ENCODE peak calls at places on chromosomes 4 and X, in ten cellular contexts. E is activated CD4-positive, alpha-beta memory T cell treated with anti-CD3 and anti-CD28 coated beads, Interleukin-2, amount 10 ng/mL, durations not matched to agents 7 days and 5 days; X is stomach; T is globus pallidus; I is endothelial cell; W is lung; Z is pancreas; U is fibroblast of pulmonary artery; P is NK-92 treated with Interleukin-12 subunit alpha and Interleukin-12 subunit beta, amount 100 ng/mL, for 24 hours; K is HEK293T. O is an unnamed sample.

GRCh38 chr4:36485885-36486284 is 204.5 kb downstream of the DTHD1 start:
- DNase-seq in E (no peak), X (no peak), T (no peak), I (no peak), W (no peak), Z (no peak), U (no peak), P (no peak), K (no peak), O (no peak)

GRCh38 chr4:102493794-102494193 is 7.4 kb upstream of the NFKB1 start:
- DNase-seq in E (no peak), X (peak; percentile 40), T (no peak), I (no peak), W (no peak), Z (no peak), U (no peak), P (no peak), K (no peak), O (no peak)

GRCh38 chr4:100190643-100191600 is 654 bp upstream of the DDIT4L start:
- DNase-seq in E (no peak), X (no peak), T (no peak), I (peak; percentile 4), W (no peak), Z (no peak), U (peak; percentile 51), P (no peak), K (no peak), O (no peak)

GRCh38 chrX:4932790-4933189 is 1219.3 kb upstream of the PRKX start:
- DNase-seq in E (no peak), X (no peak), T (no peak), I (no peak), W (no peak), Z (no peak), U (no peak), P (no peak), K (no peak), O (no peak)

GRCh38 chr4:67751260-67751659 is 2.9 kb downstream of the GNRHR start:
- DNase-seq in E (no peak), X (no peak), T (no peak), I (no peak), W (no peak), Z (no peak), U (peak; percentile 4), P (no peak), K (no peak), O (no peak)

GRCh38 chrX:128975716-128976115 is 547.6 kb downstream of the SMARCA1 start:
- DNase-seq in E (no peak), X (peak; percentile 51), T (peak; percentile 4), I (peak; percentile 59), W (no peak), Z (peak; percentile 46), U (peak; percentile 0), P (peak; percentile 0), K (peak; percentile 70), O (peak; percentile 38)

GRCh38 chr4:56575820-56576429 is 70.3 kb downstream of the ARL9 start:
- DNase-seq in E (no peak), X (no peak), T (peak; percentile 0), I (no peak), W (no peak), Z (no peak), U (peak; percentile 70), P (no peak), K (peak; percentile 22), O (no peak)

GRCh38 chr4:108611360-108611759 is 9.0 kb upstream of the RPL34 start:
- DNase-seq in E (no peak), X (no peak), T (peak; percentile 50), I (no peak), W (no peak), Z (no peak), U (peak; percentile 63), P (no peak), K (no peak), O (no peak)

GRCh38 chr4:76879731-76880364 is 18.1 kb downstream of the SOWAHB start:
- DNase-seq in E (no peak), X (no peak), T (no peak), I (no peak), W (no peak), Z (no peak), U (no peak), P (no peak), K (no peak), O (no peak)

GRCh38 chr4:83285022-83285387 is 407 bp upstream of the COQ2 start:
- DNase-seq in E (peak; percentile 46), X (no peak), T (peak; percentile 56), I (peak; percentile 7), W (peak; percentile 32), Z (no peak), U (peak; percentile 73), P (no peak), K (no peak), O (peak; percentile 2)

GRCh38 chrX:386768-387575 is at the start of gene PPP2R3B:
- DNase-seq in E (peak; percentile 99), X (peak; percentile 99), T (peak; percentile 98), I (peak; percentile 97), W (peak; percentile 98), Z (peak; percentile 99), U (peak; percentile 99), P (no peak), K (peak; percentile 100), O (peak; percentile 96)

GRCh38 chrX:133749370-133749769 is 236.0 kb downstream of the GPC3 start:
- DNase-seq in E (no peak), X (no peak), T (no peak), I (no peak), W (no peak), Z (no peak), U (no peak), P (no peak), K (no peak), O (no peak)

GRCh38 chr4:128286474-128287158 is 997 bp downstream of the PGRMC2 start:
- DNase-seq in E (peak; percentile 32), X (no peak), T (no peak), I (no peak), W (no peak), Z (no peak), U (peak; percentile 54), P (no peak), K (peak; percentile 18), O (no peak)

GRCh38 chrX:38652934-38653442 is 91.6 kb downstream of the TSPAN7 start:
- DNase-seq in E (no peak), X (no peak), T (no peak), I (no peak), W (no peak), Z (no peak), U (no peak), P (no peak), K (no peak), O (no peak)

GRCh38 chr4:1367230-1367935 is 20.4 kb downstream of the UVSSA start:
- DNase-seq in E (no peak), X (no peak), T (no peak), I (no peak), W (no peak), Z (no peak), U (no peak), P (no peak), K (no peak), O (no peak)

O was measured in Calu3.